ENCODE peak calls at places on chromosomes 3 and 15, in four cellular contexts. One of them, this sample, is unnamed.

GRCh38 chr15:29058903-29059539 is 173.2 kb downstream of the APBA2 start:
- DNase-seq in CD8-positive, alpha-beta T cell: no peak
- DNase-seq in endothelial cell of umbilical vein: no peak
- DNase-seq in omental fat pad: no peak
- DNase-seq in this sample: no peak

GRCh38 chr15:69394556-69395282 is 19.4 kb upstream of the KIF23 start:
- DNase-seq in CD8-positive, alpha-beta T cell: peak; percentile 72
- DNase-seq in endothelial cell of umbilical vein: peak; percentile 71
- DNase-seq in omental fat pad: peak; percentile 88
- DNase-seq in this sample: peak; percentile 80

GRCh38 chr15:87211547-87211946 is 1045.0 kb downstream of the NTRK3 start:
- DNase-seq in CD8-positive, alpha-beta T cell: no peak
- DNase-seq in endothelial cell of umbilical vein: no peak
- DNase-seq in omental fat pad: no peak
- DNase-seq in this sample: no peak

GRCh38 chr3:1091276-1091675 is 1.5 kb upstream of the CNTN6 start:
- DNase-seq in CD8-positive, alpha-beta T cell: no peak
- DNase-seq in endothelial cell of umbilical vein: no peak
- DNase-seq in omental fat pad: no peak
- DNase-seq in this sample: no peak

GRCh38 chr3:89315750-89316149 is 208.3 kb downstream of the EPHA3 start:
- DNase-seq in CD8-positive, alpha-beta T cell: no peak
- DNase-seq in endothelial cell of umbilical vein: no peak
- DNase-seq in omental fat pad: no peak
- DNase-seq in this sample: no peak

GRCh38 chr3:124410471-124410870 is 319.8 kb upstream of the UMPS start:
- DNase-seq in CD8-positive, alpha-beta T cell: no peak
- DNase-seq in endothelial cell of umbilical vein: no peak
- DNase-seq in omental fat pad: no peak
- DNase-seq in this sample: no peak

GRCh38 chr3:113898892-113899291 is 48.9 kb upstream of the ZDHHC23 start:
- DNase-seq in CD8-positive, alpha-beta T cell: no peak
- DNase-seq in endothelial cell of umbilical vein: no peak
- DNase-seq in omental fat pad: no peak
- DNase-seq in this sample: no peak

GRCh38 chr3:197393711-197394110 is 95.3 kb upstream of the DLG1 start:
- DNase-seq in CD8-positive, alpha-beta T cell: no peak
- DNase-seq in endothelial cell of umbilical vein: no peak
- DNase-seq in omental fat pad: no peak
- DNase-seq in this sample: no peak

GRCh38 chr3:107211608-107212007 is 165.6 kb upstream of the CCDC54 start:
- DNase-seq in CD8-positive, alpha-beta T cell: no peak
- DNase-seq in endothelial cell of umbilical vein: no peak
- DNase-seq in omental fat pad: no peak
- DNase-seq in this sample: no peak

GRCh38 chr3:126311338-126311978 is 45.8 kb downstream of the KLF15 start:
- DNase-seq in CD8-positive, alpha-beta T cell: no peak
- DNase-seq in endothelial cell of umbilical vein: no peak
- DNase-seq in omental fat pad: no peak
- DNase-seq in this sample: no peak

GRCh38 chr15:65519781-65520299 is 2.4 kb upstream of the DPP8 start:
- DNase-seq in CD8-positive, alpha-beta T cell: no peak
- DNase-seq in endothelial cell of umbilical vein: no peak
- DNase-seq in omental fat pad: no peak
- DNase-seq in this sample: no peak

GRCh38 chr3:138005627-138006026 is 4.3 kb upstream of the CLDN18 start:
- DNase-seq in CD8-positive, alpha-beta T cell: no peak
- DNase-seq in endothelial cell of umbilical vein: no peak
- DNase-seq in omental fat pad: no peak
- DNase-seq in this sample: no peak

GRCh38 chr15:49293941-49294340 is 123.9 kb downstream of the GALK2 start:
- DNase-seq in CD8-positive, alpha-beta T cell: no peak
- DNase-seq in endothelial cell of umbilical vein: no peak
- DNase-seq in omental fat pad: no peak
- DNase-seq in this sample: no peak

GRCh38 chr15:73894133-73894814 is 20.9 kb downstream of the TBC1D21 start:
- DNase-seq in CD8-positive, alpha-beta T cell: no peak
- DNase-seq in endothelial cell of umbilical vein: no peak
- DNase-seq in omental fat pad: no peak
- DNase-seq in this sample: no peak

GRCh38 chr3:45950131-45950530 is 6.9 kb downstream of the CXCR6 start:
- DNase-seq in CD8-positive, alpha-beta T cell: no peak
- DNase-seq in endothelial cell of umbilical vein: no peak
- DNase-seq in omental fat pad: no peak
- DNase-seq in this sample: no peak

GRCh38 chr3:26368312-26368711 is 254.3 kb upstream of the LRRC3B start:
- DNase-seq in CD8-positive, alpha-beta T cell: no peak
- DNase-seq in endothelial cell of umbilical vein: no peak
- DNase-seq in omental fat pad: no peak
- DNase-seq in this sample: no peak

GRCh38 chr15:90866161-90866715 is 2.1 kb upstream of the FURIN start:
- DNase-seq in CD8-positive, alpha-beta T cell: no peak
- DNase-seq in endothelial cell of umbilical vein: no peak
- DNase-seq in omental fat pad: no peak
- DNase-seq in this sample: no peak

GRCh38 chr15:72278737-72279136 is 6.4 kb upstream of the PARP6 start:
- DNase-seq in CD8-positive, alpha-beta T cell: no peak
- DNase-seq in endothelial cell of umbilical vein: no peak
- DNase-seq in omental fat pad: no peak
- DNase-seq in this sample: no peak

GRCh38 chr3:30668051-30668609 is 61.7 kb downstream of the TGFBR2 start:
- DNase-seq in CD8-positive, alpha-beta T cell: no peak
- DNase-seq in endothelial cell of umbilical vein: no peak
- DNase-seq in omental fat pad: no peak
- DNase-seq in this sample: no peak

GRCh38 chr3:32283304-32283703 is 44.8 kb downstream of the CMTM8 start:
- DNase-seq in CD8-positive, alpha-beta T cell: no peak
- DNase-seq in endothelial cell of umbilical vein: no peak
- DNase-seq in omental fat pad: no peak
- DNase-seq in this sample: no peak

GRCh38 chr3:159619341-159619885 is 369.2 kb upstream of the IL12A start:
- DNase-seq in CD8-positive, alpha-beta T cell: no peak
- DNase-seq in endothelial cell of umbilical vein: no peak
- DNase-seq in omental fat pad: no peak
- DNase-seq in this sample: no peak

GRCh38 chr15:91142097-91142744 is 42.2 kb downstream of the SV2B start:
- DNase-seq in CD8-positive, alpha-beta T cell: no peak
- DNase-seq in endothelial cell of umbilical vein: peak; percentile 3
- DNase-seq in omental fat pad: no peak
- DNase-seq in this sample: no peak

GRCh38 chr3:63687569-63688233 is 35.2 kb downstream of the SNTN start:
- DNase-seq in CD8-positive, alpha-beta T cell: no peak
- DNase-seq in endothelial cell of umbilical vein: no peak
- DNase-seq in omental fat pad: no peak
- DNase-seq in this sample: no peak

GRCh38 chr15:79560384-79560783 is 128.2 kb downstream of the MINAR1 start:
- DNase-seq in CD8-positive, alpha-beta T cell: no peak
- DNase-seq in endothelial cell of umbilical vein: no peak
- DNase-seq in omental fat pad: no peak
- DNase-seq in this sample: no peak

GRCh38 chr3:105610473-105610872 is 243.8 kb downstream of the ALCAM start:
- DNase-seq in CD8-positive, alpha-beta T cell: no peak
- DNase-seq in endothelial cell of umbilical vein: no peak
- DNase-seq in omental fat pad: no peak
- DNase-seq in this sample: no peak

GRCh38 chr3:145639880-145640279 is 521.1 kb downstream of the PLOD2 start:
- DNase-seq in CD8-positive, alpha-beta T cell: no peak
- DNase-seq in endothelial cell of umbilical vein: no peak
- DNase-seq in omental fat pad: no peak
- DNase-seq in this sample: no peak
- TF ChIP-seq CTCF in CD8-positive, alpha-beta T cell: no peak
- TF ChIP-seq CTCF in endothelial cell of umbilical vein: no peak
- TF ChIP-seq CTCF in omental fat pad: no peak
- TF ChIP-seq CTCF in this sample: no peak

GRCh38 chr3:49030331-49030730 is 1.1 kb upstream of the IMPDH2 start:
- DNase-seq in CD8-positive, alpha-beta T cell: no peak
- DNase-seq in endothelial cell of umbilical vein: no peak
- DNase-seq in omental fat pad: no peak
- DNase-seq in this sample: no peak
- TF ChIP-seq CTCF in CD8-positive, alpha-beta T cell: no peak
- TF ChIP-seq CTCF in endothelial cell of umbilical vein: no peak
- TF ChIP-seq CTCF in omental fat pad: no peak
- TF ChIP-seq CTCF in this sample: no peak

DNA sequence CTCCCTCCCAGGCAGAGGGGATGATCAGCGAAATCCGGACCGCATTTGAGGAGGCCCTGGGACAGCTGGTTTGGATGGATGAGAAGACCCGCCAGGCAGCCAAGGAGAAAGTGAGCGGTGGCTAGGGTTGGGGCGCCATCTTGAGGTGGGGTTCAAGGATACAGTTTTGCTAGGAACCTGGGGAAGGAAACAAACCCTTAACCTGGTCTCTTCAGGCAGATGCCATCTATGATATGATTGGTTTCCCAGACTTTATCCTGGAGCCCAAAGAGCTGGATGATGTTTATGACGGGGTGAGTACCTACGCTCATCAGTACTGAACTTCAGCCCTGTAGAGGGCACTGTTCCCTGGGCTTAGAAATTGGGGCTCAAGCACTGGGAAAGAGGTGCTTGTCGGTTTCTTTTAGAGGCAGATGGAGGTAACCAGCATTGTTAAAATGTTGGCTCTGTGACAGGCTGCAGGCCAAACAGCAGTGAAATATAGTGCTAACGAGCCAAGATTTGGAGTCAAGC is 9.6 kb upstream of the PSMD2 start:
- DNase-seq in CD8-positive, alpha-beta T cell: peak; percentile 39
- DNase-seq in endothelial cell of umbilical vein: peak; percentile 52
- DNase-seq in omental fat pad: no peak
- DNase-seq in this sample: peak; percentile 28
- TF ChIP-seq CTCF in CD8-positive, alpha-beta T cell: peak; percentile 40
- TF ChIP-seq CTCF in endothelial cell of umbilical vein: peak; percentile 67
- TF ChIP-seq CTCF in omental fat pad: no peak
- TF ChIP-seq CTCF in this sample: peak; percentile 46

GRCh38 chr15:58383876-58384275 is 47.9 kb upstream of the LIPC start:
- DNase-seq in CD8-positive, alpha-beta T cell: no peak
- DNase-seq in endothelial cell of umbilical vein: no peak
- DNase-seq in omental fat pad: no peak
- DNase-seq in this sample: no peak
- TF ChIP-seq CTCF in CD8-positive, alpha-beta T cell: no peak
- TF ChIP-seq CTCF in endothelial cell of umbilical vein: no peak
- TF ChIP-seq CTCF in omental fat pad: no peak
- TF ChIP-seq CTCF in this sample: no peak

GRCh38 chr3:164332856-164333802 is 745.2 kb downstream of the SI start:
- DNase-seq in CD8-positive, alpha-beta T cell: no peak
- DNase-seq in endothelial cell of umbilical vein: no peak
- DNase-seq in omental fat pad: no peak
- DNase-seq in this sample: no peak
- TF ChIP-seq CTCF in CD8-positive, alpha-beta T cell: no peak
- TF ChIP-seq CTCF in endothelial cell of umbilical vein: no peak
- TF ChIP-seq CTCF in omental fat pad: no peak
- TF ChIP-seq CTCF in this sample: no peak

GRCh38 chr3:71987089-71987735 is 202.3 kb upstream of the PROK2 start:
- DNase-seq in CD8-positive, alpha-beta T cell: no peak
- DNase-seq in endothelial cell of umbilical vein: peak; percentile 6
- DNase-seq in omental fat pad: no peak
- DNase-seq in this sample: no peak
- TF ChIP-seq CTCF in CD8-positive, alpha-beta T cell: no peak
- TF ChIP-seq CTCF in endothelial cell of umbilical vein: peak; percentile 34
- TF ChIP-seq CTCF in omental fat pad: no peak
- TF ChIP-seq CTCF in this sample: no peak

GRCh38 chr3:50155491-50155878 is 361 bp downstream of the SEMA3F start:
- DNase-seq in CD8-positive, alpha-beta T cell: no peak
- DNase-seq in endothelial cell of umbilical vein: no peak
- DNase-seq in omental fat pad: no peak
- DNase-seq in this sample: no peak

GRCh38 chr3:50154840-50155490 is at the start of gene SEMA3F:
- DNase-seq in CD8-positive, alpha-beta T cell: peak; percentile 54
- DNase-seq in endothelial cell of umbilical vein: peak; percentile 72
- DNase-seq in omental fat pad: no peak
- DNase-seq in this sample: peak; percentile 61

GRCh38 chr3:50155891-50156290 is 767 bp downstream of the SEMA3F start:
- DNase-seq in CD8-positive, alpha-beta T cell: no peak
- DNase-seq in endothelial cell of umbilical vein: peak; percentile 42
- DNase-seq in omental fat pad: no peak
- DNase-seq in this sample: no peak

GRCh38 chr3:50153782-50154475 is 1.2 kb upstream of the SEMA3F start:
- DNase-seq in CD8-positive, alpha-beta T cell: no peak
- DNase-seq in endothelial cell of umbilical vein: no peak
- DNase-seq in omental fat pad: no peak
- DNase-seq in this sample: no peak

DNA sequence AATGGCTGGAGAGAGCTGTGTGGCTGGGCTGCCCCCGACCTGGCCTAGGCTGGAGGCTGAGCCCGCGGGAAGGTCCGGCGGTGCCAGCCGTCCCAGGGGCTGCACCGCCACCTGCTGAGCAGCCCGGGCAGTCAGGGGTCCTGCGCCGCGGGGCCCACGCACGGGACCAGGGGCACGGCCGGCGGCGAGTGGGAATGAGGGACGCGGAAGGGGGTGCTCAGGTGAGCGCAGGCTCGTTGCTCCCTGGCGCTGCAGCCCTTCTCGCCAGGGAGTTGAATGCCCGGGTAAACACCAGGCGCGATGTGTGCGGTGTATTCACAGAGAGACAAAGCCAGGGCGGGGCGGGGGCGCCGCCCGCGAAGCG is 666 bp upstream of the SEMA3F start:
- DNase-seq in CD8-positive, alpha-beta T cell: no peak
- DNase-seq in endothelial cell of umbilical vein: peak; percentile 47
- DNase-seq in omental fat pad: no peak
- DNase-seq in this sample: no peak
- TF ChIP-seq CTCF in CD8-positive, alpha-beta T cell: no peak
- TF ChIP-seq CTCF in endothelial cell of umbilical vein: peak; percentile 71
- TF ChIP-seq CTCF in omental fat pad: no peak
- TF ChIP-seq CTCF in this sample: no peak

DNA sequence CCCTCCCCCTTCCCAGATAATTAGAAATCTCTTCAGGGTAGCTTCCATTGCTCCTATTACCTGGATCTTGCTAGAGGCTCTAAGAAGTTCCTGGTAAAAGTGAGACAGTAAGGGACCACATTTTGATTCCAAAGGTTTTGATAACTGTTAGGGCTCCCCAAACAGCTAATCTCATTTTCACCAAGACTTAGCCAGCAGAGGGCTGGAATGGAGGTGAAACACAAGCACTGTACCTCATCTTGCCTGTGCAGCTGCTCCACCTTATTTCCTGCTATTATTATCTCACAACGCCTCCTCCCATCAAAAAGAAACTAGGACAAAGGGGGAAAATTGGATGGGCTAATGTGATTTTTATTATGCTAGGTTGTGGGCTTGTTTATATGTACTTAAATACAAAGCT is 7.3 kb downstream of the SETD5 start:
- DNase-seq in CD8-positive, alpha-beta T cell: no peak
- DNase-seq in endothelial cell of umbilical vein: peak; percentile 21
- DNase-seq in omental fat pad: no peak
- DNase-seq in this sample: no peak
- TF ChIP-seq CTCF in CD8-positive, alpha-beta T cell: no peak
- TF ChIP-seq CTCF in endothelial cell of umbilical vein: no peak
- TF ChIP-seq CTCF in omental fat pad: no peak
- TF ChIP-seq CTCF in this sample: no peak

DNA sequence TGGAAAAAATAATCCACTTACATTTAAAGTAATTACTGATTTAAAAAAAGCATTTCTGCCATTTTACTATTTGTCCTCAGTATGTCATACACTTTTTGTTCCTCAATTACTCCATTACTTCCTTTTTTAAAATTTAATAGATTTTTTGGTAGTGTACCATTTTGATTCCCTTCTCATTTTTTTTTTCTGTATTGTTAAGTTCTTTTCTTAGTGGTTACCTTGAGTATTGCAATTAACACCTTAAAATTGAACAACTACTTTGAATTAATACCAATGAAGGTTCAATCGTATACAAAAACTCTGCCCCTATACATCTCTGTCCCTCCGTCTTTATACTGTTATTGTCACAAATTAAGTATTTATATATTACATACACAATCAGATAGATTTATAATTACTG is 240.6 kb upstream of the LMCD1 start:
- DNase-seq in CD8-positive, alpha-beta T cell: no peak
- DNase-seq in endothelial cell of umbilical vein: no peak
- DNase-seq in omental fat pad: no peak
- DNase-seq in this sample: no peak
- TF ChIP-seq CTCF in CD8-positive, alpha-beta T cell: no peak
- TF ChIP-seq CTCF in endothelial cell of umbilical vein: no peak
- TF ChIP-seq CTCF in omental fat pad: no peak
- TF ChIP-seq CTCF in this sample: no peak